ENCODE peak calls at places on chromosomes 1 and 21, in seven cellular contexts. A is endothelial cell; P is activated naive CD4-positive, alpha-beta T cell; X is upper lobe of right lung; U is effector memory CD4-positive, alpha-beta T cell; K is PC-9; Q is 8988T. C is an unnamed sample.

GRCh38 chr1:185969028-185969427 is 234.8 kb downstream of the HMCN1 start:
- DNase-seq in A (no peak), P (no peak), X (no peak), U (no peak), K (no peak), Q (no peak), C (no peak)

GRCh38 chr21:23960769-23961168 is 1646.5 kb downstream of the MRPL39 start:
- DNase-seq in A (no peak), P (no peak), X (no peak), U (no peak), K (no peak), Q (no peak), C (no peak)

GRCh38 chr1:56709269-56709880 is 64.3 kb downstream of the PRKAA2 start:
- DNase-seq in A (peak), P (no peak), X (no peak), U (no peak), K (peak), Q (no peak), C (no peak)

GRCh38 chr1:212254853-212255363 is 30.3 kb upstream of the PPP2R5A start:
- DNase-seq in A (no peak), P (no peak), X (no peak), U (no peak), K (no peak), Q (no peak), C (no peak)

GRCh38 chr1:21176589-21177555 is at the start of gene EIF4G3:
- DNase-seq in A (peak), P (peak), X (peak), U (peak), K (peak), Q (peak), C (peak)

GRCh38 chr1:198846506-198847010 is 207.7 kb downstream of the PTPRC start:
- DNase-seq in A (no peak), P (no peak), X (no peak), U (no peak), K (no peak), Q (no peak), C (no peak)

GRCh38 chr1:52240592-52240991 is 98.7 kb downstream of the ZFYVE9 start:
- DNase-seq in A (no peak), P (no peak), X (no peak), U (no peak), K (no peak), Q (no peak), C (no peak)

GRCh38 chr21:39675595-39675994 is 62.9 kb downstream of the B3GALT5 start:
- DNase-seq in A (no peak), P (no peak), X (no peak), U (no peak), K (no peak), Q (no peak), C (no peak)

GRCh38 chr1:14659913-14660312 is 61.4 kb downstream of the KAZN start:
- DNase-seq in A (no peak), P (no peak), X (no peak), U (no peak), K (no peak), Q (no peak), C (no peak)

GRCh38 chr1:111369177-111369576 is 58.4 kb downstream of the OVGP1 start:
- DNase-seq in A (no peak), P (no peak), X (no peak), U (no peak), K (no peak), Q (no peak), C (no peak)

GRCh38 chr1:64519921-64520320 is 50.0 kb downstream of the CACHD1 start:
- DNase-seq in A (no peak), P (no peak), X (no peak), U (no peak), K (no peak), Q (no peak), C (no peak)

GRCh38 chr1:37506740-37507139 is 7.8 kb downstream of the MEAF6 start:
- DNase-seq in A (no peak), P (no peak), X (no peak), U (no peak), K (no peak), Q (no peak), C (no peak)

GRCh38 chr1:67564193-67564592 is 120.8 kb upstream of the GADD45A start:
- DNase-seq in A (no peak), P (no peak), X (no peak), U (no peak), K (no peak), Q (no peak), C (no peak)

GRCh38 chr1:242739246-242739645 is 214.7 kb upstream of the PLD5 start:
- DNase-seq in A (no peak), P (no peak), X (no peak), U (no peak), K (no peak), Q (no peak), C (no peak)

GRCh38 chr1:18877282-18877681 is 17.8 kb upstream of the TAS1R2 start:
- DNase-seq in A (no peak), P (no peak), X (no peak), U (no peak), K (no peak), Q (no peak), C (no peak)

GRCh38 chr1:68481041-68481440 is 15.8 kb downstream of the DEPDC1 start:
- DNase-seq in A (no peak), P (no peak), X (no peak), U (no peak), K (no peak), Q (no peak), C (no peak)

GRCh38 chr1:24502168-24503002 is at the start of gene RCAN3:
- DNase-seq in A (peak), P (peak), X (peak), U (peak), K (peak), Q (peak), C (peak)

GRCh38 chr1:199311478-199312242 is 672.8 kb downstream of the PTPRC start:
- DNase-seq in A (no peak), P (no peak), X (no peak), U (no peak), K (no peak), Q (no peak), C (no peak)

GRCh38 chr1:39183503-39184353 is 20.8 kb upstream of the MACF1 start:
- DNase-seq in A (peak), P (peak), X (peak), U (peak), K (peak), Q (no peak), C (peak)

GRCh38 chr1:37759451-37759850 is 5.5 kb downstream of the EPHA10 start:
- DNase-seq in A (no peak), P (no peak), X (no peak), U (no peak), K (no peak), Q (no peak), C (no peak)

GRCh38 chr21:42352433-42353095 is 1.8 kb upstream of the TFF2 start:
- DNase-seq in A (no peak), P (no peak), X (peak), U (no peak), K (no peak), Q (no peak), C (no peak)

GRCh38 chr1:74713849-74714248 is 19.0 kb downstream of the CRYZ start:
- DNase-seq in A (no peak), P (no peak), X (no peak), U (no peak), K (no peak), Q (no peak), C (no peak)

GRCh38 chr1:244313346-244313745 is 138.4 kb downstream of the ADSS2 start:
- DNase-seq in A (no peak), P (no peak), X (no peak), U (no peak), K (no peak), Q (no peak), C (no peak)

GRCh38 chr1:101187287-101187686 is 49.5 kb upstream of the S1PR1 start:
- DNase-seq in A (no peak), P (no peak), X (no peak), U (no peak), K (no peak), Q (no peak), C (no peak)

GRCh38 chr1:118842462-118843201 is 145.5 kb downstream of the TBX15 start:
- DNase-seq in A (no peak), P (no peak), X (peak), U (no peak), K (peak), Q (no peak), C (no peak)

C was measured in T-helper 9 cell.